ENCODE peak calls at places on chromosomes 2 and 18, in five cellular contexts. Y, I, Q, N and H are unnamed samples.

GRCh38 chr18:79476918-79477685 is 81.4 kb downstream of the NFATC1 start:
- DNase-seq in Y (no peak), I (no peak), Q (no peak), N (no peak), H (no peak)

GRCh38 chr2:240461471-240462072 is 26.1 kb downstream of the GPC1 start:
- DNase-seq in Y (no peak), I (no peak), Q (no peak), N (no peak), H (peak)

GRCh38 chr2:217622205-217622621 is 380.6 kb downstream of the TNS1 start:
- DNase-seq in Y (no peak), I (peak), Q (no peak), N (no peak), H (no peak)

GRCh38 chr2:9318461-9319337 is 104.6 kb downstream of the ITGB1BP1 start:
- DNase-seq in Y (no peak), I (peak), Q (no peak), N (peak), H (peak)

GRCh38 chr2:217661378-217661777 is 341.4 kb downstream of the TNS1 start:
- DNase-seq in Y (no peak), I (no peak), Q (no peak), N (no peak), H (no peak)

GRCh38 chr2:9910699-9911098 is 40.8 kb upstream of the GRHL1 start:
- DNase-seq in Y (no peak), I (no peak), Q (no peak), N (no peak), H (no peak)

GRCh38 chr2:186129767-186130581 is 356.1 kb upstream of the ZC3H15 start:
- DNase-seq in Y (no peak), I (peak), Q (peak), N (no peak), H (no peak)

GRCh38 chr2:241314181-241314932 is 1.1 kb downstream of the HDLBP start:
- DNase-seq in Y (no peak), I (peak), Q (no peak), N (no peak), H (no peak)

GRCh38 chr2:19804861-19805260 is 96.9 kb downstream of the TTC32 start:
- DNase-seq in Y (no peak), I (no peak), Q (no peak), N (no peak), H (no peak)

GRCh38 chr2:222709191-222709891 is 37.9 kb downstream of the MOGAT1 start:
- DNase-seq in Y (peak), I (peak), Q (peak), N (peak), H (peak)